ENCODE peak calls at places on chromosomes 4 and X, in nine cellular contexts. One of them, this sample, is unnamed.

GRCh38 chr4:144494280-144494679 is 151.7 kb upstream of the HHIP start:
- DNase-seq in activated CD8-positive, alpha-beta T cell treated with anti-CD3 and anti-CD28 coated beads for 36 hours: no peak
- DNase-seq in mesothelial cell of epicardium: no peak
- DNase-seq in choroid plexus epithelial cell: peak
- DNase-seq in pancreas: no peak
- DNase-seq in astrocyte: no peak
- DNase-seq in H1: no peak
- DNase-seq in HL-60: no peak
- DNase-seq in neural progenitor cell: no peak
- DNase-seq in this sample: no peak

GRCh38 chrX:65871671-65872311 is 168.1 kb downstream of the VSIG4 start:
- DNase-seq in activated CD8-positive, alpha-beta T cell treated with anti-CD3 and anti-CD28 coated beads for 36 hours: peak
- DNase-seq in mesothelial cell of epicardium: no peak
- DNase-seq in choroid plexus epithelial cell: no peak
- DNase-seq in pancreas: no peak
- DNase-seq in astrocyte: no peak
- DNase-seq in H1: peak
- DNase-seq in HL-60: no peak
- DNase-seq in neural progenitor cell: peak
- DNase-seq in this sample: no peak

GRCh38 chrX:148618472-148619445 is 118.3 kb downstream of the AFF2 start:
- DNase-seq in activated CD8-positive, alpha-beta T cell treated with anti-CD3 and anti-CD28 coated beads for 36 hours: no peak
- DNase-seq in mesothelial cell of epicardium: no peak
- DNase-seq in choroid plexus epithelial cell: no peak
- DNase-seq in pancreas: no peak
- DNase-seq in astrocyte: no peak
- DNase-seq in H1: no peak
- DNase-seq in HL-60: no peak
- DNase-seq in neural progenitor cell: no peak
- DNase-seq in this sample: no peak

GRCh38 chrX:13607996-13608365 is 38.6 kb downstream of the EGFL6 start:
- DNase-seq in activated CD8-positive, alpha-beta T cell treated with anti-CD3 and anti-CD28 coated beads for 36 hours: no peak
- DNase-seq in mesothelial cell of epicardium: no peak
- DNase-seq in choroid plexus epithelial cell: no peak
- DNase-seq in pancreas: no peak
- DNase-seq in astrocyte: no peak
- DNase-seq in H1: no peak
- DNase-seq in HL-60: no peak
- DNase-seq in neural progenitor cell: peak
- DNase-seq in this sample: no peak

GRCh38 chrX:72498782-72499181 is 73.9 kb downstream of the HDAC8 start:
- DNase-seq in activated CD8-positive, alpha-beta T cell treated with anti-CD3 and anti-CD28 coated beads for 36 hours: no peak
- DNase-seq in mesothelial cell of epicardium: no peak
- DNase-seq in choroid plexus epithelial cell: peak
- DNase-seq in pancreas: no peak
- DNase-seq in astrocyte: no peak
- DNase-seq in H1: no peak
- DNase-seq in HL-60: no peak
- DNase-seq in neural progenitor cell: no peak
- DNase-seq in this sample: no peak

GRCh38 chrX:38103857-38104812 is 97.8 kb downstream of the SYTL5 start:
- DNase-seq in activated CD8-positive, alpha-beta T cell treated with anti-CD3 and anti-CD28 coated beads for 36 hours: no peak
- DNase-seq in mesothelial cell of epicardium: no peak
- DNase-seq in choroid plexus epithelial cell: no peak
- DNase-seq in pancreas: no peak
- DNase-seq in astrocyte: peak
- DNase-seq in H1: no peak
- DNase-seq in HL-60: no peak
- DNase-seq in neural progenitor cell: no peak
- DNase-seq in this sample: no peak

GRCh38 chr4:183136880-183137279 is 37.8 kb downstream of the WWC2 start:
- DNase-seq in activated CD8-positive, alpha-beta T cell treated with anti-CD3 and anti-CD28 coated beads for 36 hours: no peak
- DNase-seq in mesothelial cell of epicardium: no peak
- DNase-seq in choroid plexus epithelial cell: no peak
- DNase-seq in pancreas: no peak
- DNase-seq in astrocyte: no peak
- DNase-seq in H1: no peak
- DNase-seq in HL-60: no peak
- DNase-seq in neural progenitor cell: no peak
- DNase-seq in this sample: no peak

GRCh38 chr4:26476545-26476944 is 13.7 kb downstream of the CCKAR start:
- DNase-seq in activated CD8-positive, alpha-beta T cell treated with anti-CD3 and anti-CD28 coated beads for 36 hours: no peak
- DNase-seq in mesothelial cell of epicardium: no peak
- DNase-seq in choroid plexus epithelial cell: no peak
- DNase-seq in pancreas: no peak
- DNase-seq in astrocyte: no peak
- DNase-seq in H1: no peak
- DNase-seq in HL-60: no peak
- DNase-seq in neural progenitor cell: no peak
- DNase-seq in this sample: no peak

GRCh38 chrX:106670631-106671030 is 55.9 kb upstream of the RNF128 start:
- DNase-seq in activated CD8-positive, alpha-beta T cell treated with anti-CD3 and anti-CD28 coated beads for 36 hours: no peak
- DNase-seq in mesothelial cell of epicardium: no peak
- DNase-seq in choroid plexus epithelial cell: peak
- DNase-seq in pancreas: no peak
- DNase-seq in astrocyte: peak
- DNase-seq in H1: no peak
- DNase-seq in HL-60: no peak
- DNase-seq in neural progenitor cell: no peak
- DNase-seq in this sample: no peak

GRCh38 chr4:85496933-85497332 is 22.0 kb downstream of the ARHGAP24 start:
- DNase-seq in activated CD8-positive, alpha-beta T cell treated with anti-CD3 and anti-CD28 coated beads for 36 hours: no peak
- DNase-seq in mesothelial cell of epicardium: no peak
- DNase-seq in choroid plexus epithelial cell: peak
- DNase-seq in pancreas: no peak
- DNase-seq in astrocyte: peak
- DNase-seq in H1: no peak
- DNase-seq in HL-60: no peak
- DNase-seq in neural progenitor cell: no peak
- DNase-seq in this sample: no peak

GRCh38 chrX:9804444-9804843 is 18.2 kb downstream of the SHROOM2 start:
- DNase-seq in activated CD8-positive, alpha-beta T cell treated with anti-CD3 and anti-CD28 coated beads for 36 hours: no peak
- DNase-seq in mesothelial cell of epicardium: no peak
- DNase-seq in choroid plexus epithelial cell: no peak
- DNase-seq in pancreas: no peak
- DNase-seq in astrocyte: no peak
- DNase-seq in H1: no peak
- DNase-seq in HL-60: no peak
- DNase-seq in neural progenitor cell: no peak
- DNase-seq in this sample: no peak

GRCh38 chr4:56681158-56681848 is at the start of gene HOPX:
- DNase-seq in activated CD8-positive, alpha-beta T cell treated with anti-CD3 and anti-CD28 coated beads for 36 hours: peak
- DNase-seq in mesothelial cell of epicardium: no peak
- DNase-seq in choroid plexus epithelial cell: no peak
- DNase-seq in pancreas: peak
- DNase-seq in astrocyte: peak
- DNase-seq in H1: no peak
- DNase-seq in HL-60: no peak
- DNase-seq in neural progenitor cell: no peak
- DNase-seq in this sample: no peak

DNA sequence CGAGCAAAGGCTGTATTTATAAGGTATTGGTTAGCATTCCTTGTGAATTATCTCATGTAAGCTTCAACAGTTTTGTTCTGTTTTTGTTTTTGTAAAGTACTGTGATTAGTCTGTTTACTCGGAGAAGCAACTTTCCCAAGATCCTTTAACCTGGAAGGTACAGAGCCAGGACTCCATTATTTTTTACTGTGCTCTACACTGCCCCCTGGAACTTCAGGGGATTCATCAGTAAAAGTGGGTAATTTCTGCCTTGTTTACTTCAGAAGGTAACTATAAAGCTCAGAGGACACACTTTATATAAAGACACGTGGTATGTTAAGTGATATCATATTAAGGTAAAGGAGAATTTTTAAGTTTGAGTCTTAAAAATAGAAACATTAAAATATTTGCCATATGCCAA is 124.9 kb downstream of the IQCM start:
- DNase-seq in activated CD8-positive, alpha-beta T cell treated with anti-CD3 and anti-CD28 coated beads for 36 hours: no peak
- DNase-seq in mesothelial cell of epicardium: no peak
- DNase-seq in choroid plexus epithelial cell: no peak
- DNase-seq in pancreas: no peak
- DNase-seq in astrocyte: no peak
- DNase-seq in H1: no peak
- DNase-seq in HL-60: no peak
- DNase-seq in neural progenitor cell: no peak
- DNase-seq in this sample: no peak
- TF ChIP-seq CTCF in activated CD8-positive, alpha-beta T cell treated with anti-CD3 and anti-CD28 coated beads for 36 hours: no peak
- TF ChIP-seq CTCF in mesothelial cell of epicardium: no peak
- TF ChIP-seq CTCF in choroid plexus epithelial cell: peak
- TF ChIP-seq CTCF in pancreas: no peak
- TF ChIP-seq CTCF in astrocyte: peak
- TF ChIP-seq CTCF in H1: peak
- TF ChIP-seq CTCF in HL-60: no peak
- TF ChIP-seq CTCF in neural progenitor cell: peak
- TF ChIP-seq CTCF in this sample: no peak

DNA sequence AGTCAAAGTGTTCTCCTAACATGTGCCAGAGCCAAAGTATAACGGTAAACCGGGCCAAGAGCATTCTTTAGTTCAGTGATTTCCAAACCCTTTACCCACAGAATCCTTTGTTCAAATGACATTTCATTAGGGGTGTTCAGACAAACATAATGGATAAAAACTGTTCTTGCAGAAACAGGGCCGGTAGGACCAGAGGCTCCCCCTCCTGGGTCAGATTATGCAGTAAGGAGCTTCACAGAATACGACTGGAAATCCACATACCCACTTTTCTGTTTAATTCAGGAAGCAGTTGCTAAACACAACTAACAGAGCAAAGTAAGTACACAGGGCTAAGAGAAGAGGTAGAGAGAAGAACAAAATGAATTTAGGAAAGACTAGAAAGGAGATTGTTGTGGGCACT is 46.6 kb upstream of the TMEM184C start:
- DNase-seq in activated CD8-positive, alpha-beta T cell treated with anti-CD3 and anti-CD28 coated beads for 36 hours: no peak
- DNase-seq in mesothelial cell of epicardium: no peak
- DNase-seq in choroid plexus epithelial cell: peak
- DNase-seq in pancreas: no peak
- DNase-seq in astrocyte: peak
- DNase-seq in H1: no peak
- DNase-seq in HL-60: no peak
- DNase-seq in neural progenitor cell: no peak
- DNase-seq in this sample: no peak
- TF ChIP-seq CTCF in activated CD8-positive, alpha-beta T cell treated with anti-CD3 and anti-CD28 coated beads for 36 hours: no peak
- TF ChIP-seq CTCF in mesothelial cell of epicardium: no peak
- TF ChIP-seq CTCF in choroid plexus epithelial cell: peak
- TF ChIP-seq CTCF in pancreas: no peak
- TF ChIP-seq CTCF in astrocyte: peak
- TF ChIP-seq CTCF in H1: no peak
- TF ChIP-seq CTCF in HL-60: no peak
- TF ChIP-seq CTCF in neural progenitor cell: no peak
- TF ChIP-seq CTCF in this sample: no peak

GRCh38 chr4:140061883-140062282 is 92.1 kb downstream of the MAML3 start:
- DNase-seq in activated CD8-positive, alpha-beta T cell treated with anti-CD3 and anti-CD28 coated beads for 36 hours: peak
- DNase-seq in mesothelial cell of epicardium: no peak
- DNase-seq in choroid plexus epithelial cell: no peak
- DNase-seq in pancreas: no peak
- DNase-seq in astrocyte: no peak
- DNase-seq in H1: no peak
- DNase-seq in HL-60: no peak
- DNase-seq in neural progenitor cell: no peak
- DNase-seq in this sample: no peak

GRCh38 chr4:140065393-140065792 is 88.6 kb downstream of the MAML3 start:
- DNase-seq in activated CD8-positive, alpha-beta T cell treated with anti-CD3 and anti-CD28 coated beads for 36 hours: no peak
- DNase-seq in mesothelial cell of epicardium: no peak
- DNase-seq in choroid plexus epithelial cell: no peak
- DNase-seq in pancreas: no peak
- DNase-seq in astrocyte: no peak
- DNase-seq in H1: no peak
- DNase-seq in HL-60: no peak
- DNase-seq in neural progenitor cell: no peak
- DNase-seq in this sample: no peak

GRCh38 chr4:140059159-140059558 is 94.8 kb downstream of the MAML3 start:
- DNase-seq in activated CD8-positive, alpha-beta T cell treated with anti-CD3 and anti-CD28 coated beads for 36 hours: no peak
- DNase-seq in mesothelial cell of epicardium: no peak
- DNase-seq in choroid plexus epithelial cell: peak
- DNase-seq in pancreas: no peak
- DNase-seq in astrocyte: no peak
- DNase-seq in H1: no peak
- DNase-seq in HL-60: no peak
- DNase-seq in neural progenitor cell: no peak
- DNase-seq in this sample: no peak

GRCh38 chr4:140057693-140058092 is 96.3 kb downstream of the MAML3 start:
- DNase-seq in activated CD8-positive, alpha-beta T cell treated with anti-CD3 and anti-CD28 coated beads for 36 hours: no peak
- DNase-seq in mesothelial cell of epicardium: no peak
- DNase-seq in choroid plexus epithelial cell: no peak
- DNase-seq in pancreas: no peak
- DNase-seq in astrocyte: no peak
- DNase-seq in H1: no peak
- DNase-seq in HL-60: no peak
- DNase-seq in neural progenitor cell: no peak
- DNase-seq in this sample: no peak

GRCh38 chr4:140061194-140061593 is 92.8 kb downstream of the MAML3 start:
- DNase-seq in activated CD8-positive, alpha-beta T cell treated with anti-CD3 and anti-CD28 coated beads for 36 hours: no peak
- DNase-seq in mesothelial cell of epicardium: no peak
- DNase-seq in choroid plexus epithelial cell: peak
- DNase-seq in pancreas: no peak
- DNase-seq in astrocyte: peak
- DNase-seq in H1: no peak
- DNase-seq in HL-60: no peak
- DNase-seq in neural progenitor cell: no peak
- DNase-seq in this sample: no peak
- TF ChIP-seq CTCF in activated CD8-positive, alpha-beta T cell treated with anti-CD3 and anti-CD28 coated beads for 36 hours: no peak
- TF ChIP-seq CTCF in mesothelial cell of epicardium: no peak
- TF ChIP-seq CTCF in choroid plexus epithelial cell: no peak
- TF ChIP-seq CTCF in pancreas: no peak
- TF ChIP-seq CTCF in astrocyte: no peak
- TF ChIP-seq CTCF in H1: no peak
- TF ChIP-seq CTCF in HL-60: no peak
- TF ChIP-seq CTCF in neural progenitor cell: no peak
- TF ChIP-seq CTCF in this sample: no peak

DNA sequence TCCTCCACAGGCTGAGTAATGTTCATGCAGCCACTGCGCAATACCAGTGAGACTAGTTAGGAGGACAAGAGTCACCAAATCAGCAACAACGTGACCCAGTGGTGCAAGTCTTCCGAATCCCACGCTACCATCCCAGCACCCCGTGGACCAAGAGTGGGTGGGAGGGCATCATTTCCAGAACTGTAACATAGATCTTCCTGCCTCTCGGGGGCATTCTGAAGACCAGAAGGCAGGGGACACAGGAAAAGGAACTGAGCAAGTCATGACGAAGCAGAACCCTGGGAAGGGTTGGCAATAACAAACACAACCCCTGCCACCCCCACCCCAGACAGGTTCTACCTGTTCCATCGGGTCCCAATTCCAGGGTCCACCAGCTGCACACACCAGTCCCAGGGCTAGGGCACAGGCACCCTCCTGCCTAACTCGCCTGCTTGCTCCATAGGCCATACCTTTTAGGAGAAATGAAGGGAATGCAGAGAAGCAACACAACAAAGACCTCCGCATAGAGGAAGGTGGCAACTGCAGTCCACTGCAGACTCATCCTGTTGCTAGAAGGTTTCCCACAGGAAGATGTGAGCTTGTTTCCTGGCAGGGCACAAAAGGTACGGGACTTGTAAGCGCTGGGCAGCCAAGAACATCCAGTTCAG is 1.4 kb downstream of the BCAP31 start:
- DNase-seq in activated CD8-positive, alpha-beta T cell treated with anti-CD3 and anti-CD28 coated beads for 36 hours: no peak
- DNase-seq in mesothelial cell of epicardium: no peak
- DNase-seq in choroid plexus epithelial cell: no peak
- DNase-seq in pancreas: peak
- DNase-seq in astrocyte: no peak
- DNase-seq in H1: no peak
- DNase-seq in HL-60: peak
- DNase-seq in neural progenitor cell: no peak
- DNase-seq in this sample: no peak
- TF ChIP-seq CTCF in activated CD8-positive, alpha-beta T cell treated with anti-CD3 and anti-CD28 coated beads for 36 hours: no peak
- TF ChIP-seq CTCF in mesothelial cell of epicardium: no peak
- TF ChIP-seq CTCF in choroid plexus epithelial cell: no peak
- TF ChIP-seq CTCF in pancreas: no peak
- TF ChIP-seq CTCF in astrocyte: no peak
- TF ChIP-seq CTCF in H1: no peak
- TF ChIP-seq CTCF in HL-60: no peak
- TF ChIP-seq CTCF in neural progenitor cell: no peak
- TF ChIP-seq CTCF in this sample: no peak

This sample was measured in D721Med.